ENCODE peak calls at places on chromosome X, in seven cellular contexts. B is H9, O is PC-3, U is GM23248, Q is fibroblast of lung, A is neural progenitor cell, F is mammary epithelial cell. P is an unnamed sample.

GRCh38 chrX:9538544-9539045 is 73.7 kb downstream of the TBL1X start:
- DNase-seq in B (no peak), O (no peak), U (no peak), Q (no peak), A (no peak), F (no peak), P (no peak)

GRCh38 chrX:39689374-39690104 is 408.2 kb downstream of the BCOR start:
- DNase-seq in B (peak; percentile 58), O (no peak), U (peak; percentile 25), Q (no peak), A (peak; percentile 70), F (no peak), P (no peak)

GRCh38 chrX:1453390-1453783 is 678 bp upstream of the ASMTL start:
- DNase-seq in B (no peak), O (no peak), U (no peak), Q (no peak), A (no peak), F (no peak), P (no peak)

GRCh38 chrX:107107459-107107858 is 11.2 kb downstream of the RBM41 start:
- DNase-seq in B (no peak), O (no peak), U (no peak), Q (peak; percentile 35), A (no peak), F (peak; percentile 27), P (no peak)

GRCh38 chrX:38868941-38869378 is 67.7 kb downstream of the MID1IP1 start:
- DNase-seq in B (no peak), O (peak; percentile 70), U (peak; percentile 86), Q (peak; percentile 52), A (no peak), F (peak; percentile 37), P (no peak)

GRCh38 chrX:66915893-66916292 is 277.0 kb upstream of the EDA2R start:
- DNase-seq in B (peak; percentile 25), O (no peak), U (no peak), Q (no peak), A (peak; percentile 4), F (no peak), P (no peak)

GRCh38 chrX:39969099-39969825 is 128.5 kb downstream of the BCOR start:
- DNase-seq in B (peak; percentile 86), O (no peak), U (no peak), Q (no peak), A (peak; percentile 55), F (no peak), P (no peak)

GRCh38 chrX:80879916-80880315 is 70.2 kb upstream of the BRWD3 start:
- DNase-seq in B (no peak), O (peak; percentile 69), U (peak; percentile 48), Q (peak; percentile 6), A (no peak), F (peak; percentile 4), P (no peak)

GRCh38 chrX:69178592-69178991 is 13.3 kb upstream of the PJA1 start:
- DNase-seq in B (no peak), O (no peak), U (no peak), Q (no peak), A (no peak), F (no peak), P (no peak)

GRCh38 chrX:72100824-72101351 is 30.8 kb downstream of the RTL5 start:
- DNase-seq in B (no peak), O (no peak), U (peak; percentile 12), Q (no peak), A (no peak), F (no peak), P (no peak)

GRCh38 chrX:21993265-21993664 is 38.9 kb upstream of the PHEX start:
- DNase-seq in B (no peak), O (no peak), U (no peak), Q (no peak), A (no peak), F (no peak), P (no peak)

GRCh38 chrX:27968891-27969290 is 12.4 kb downstream of the DCAF8L1 start:
- DNase-seq in B (no peak), O (no peak), U (no peak), Q (no peak), A (no peak), F (no peak), P (no peak)

GRCh38 chrX:27966492-27966891 is 14.8 kb downstream of the DCAF8L1 start:
- DNase-seq in B (no peak), O (peak; percentile 62), U (no peak), Q (no peak), A (no peak), F (peak; percentile 29), P (no peak)

GRCh38 chrX:27966955-27967354 is 14.3 kb downstream of the DCAF8L1 start:
- DNase-seq in B (no peak), O (peak; percentile 55), U (no peak), Q (peak; percentile 29), A (no peak), F (peak; percentile 34), P (no peak)

GRCh38 chrX:27964432-27964831 is 16.8 kb downstream of the DCAF8L1 start:
- DNase-seq in B (no peak), O (peak; percentile 36), U (no peak), Q (no peak), A (no peak), F (peak; percentile 16), P (no peak)
- H2AFZ ChIP-seq in B (no peak overlapping the region), O (no peak overlapping the region), U (no peak overlapping the region), Q (no peak overlapping the region), A (no peak overlapping the region), F (no peak overlapping the region), P (no peak overlapping the region)

GRCh38 chrX:115232933-115233496 is 881 bp downstream of the LRCH2 start:
- DNase-seq in B (no peak), O (no peak), U (peak; percentile 24), Q (no peak), A (no peak), F (no peak), P (no peak)
- H3K9ac ChIP-seq in B (no peak overlapping the region), O (no peak overlapping the region), U (peak overlapping the region; percentile 51), Q (peak overlapping the region; percentile 46), A (peak overlapping the region; percentile 15), F (no peak overlapping the region), P (peak overlapping the region; percentile 88)

DNA sequence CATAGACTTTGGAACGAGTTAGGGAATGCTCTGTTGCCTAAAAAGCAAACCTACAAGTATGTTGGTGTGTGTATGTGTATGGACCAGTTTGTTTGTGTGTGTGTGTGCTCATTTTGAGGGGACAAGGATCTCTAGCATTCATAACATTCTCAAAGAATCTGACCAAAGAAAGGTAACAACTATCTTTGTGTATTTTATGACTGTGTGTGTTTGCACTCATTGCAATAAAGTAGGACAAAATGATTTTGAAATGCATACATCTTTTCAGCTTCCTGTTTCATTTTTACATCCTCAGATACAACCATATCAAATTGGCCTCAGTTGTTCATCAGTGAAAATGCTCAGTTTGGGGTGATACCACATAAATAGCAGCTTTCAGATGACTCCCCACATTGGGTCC is 8.3 kb upstream of the XK start:
- DNase-seq in B (no peak), O (peak; percentile 38), U (no peak), Q (no peak), A (no peak), F (no peak), P (no peak)
- H2AFZ ChIP-seq in B (no peak overlapping the region), O (no peak overlapping the region), U (no peak overlapping the region), Q (no peak overlapping the region), A (no peak overlapping the region), F (no peak overlapping the region), P (no peak overlapping the region)

GRCh38 chrX:19629541-19629940 is 114.2 kb upstream of the MAP3K15 start:
- DNase-seq in B (no peak), O (no peak), U (no peak), Q (no peak), A (no peak), F (no peak), P (no peak)
- H3K9ac ChIP-seq in B (no peak overlapping the region), O (no peak overlapping the region), U (no peak overlapping the region), Q (no peak overlapping the region), A (no peak overlapping the region), F (no peak overlapping the region), P (no peak overlapping the region)

GRCh38 chrX:79570524-79571240 is 203.5 kb upstream of the ITM2A start:
- DNase-seq in B (no peak), O (no peak), U (no peak), Q (no peak), A (no peak), F (no peak), P (no peak)
- H2AFZ ChIP-seq in B (no peak overlapping the region), O (no peak overlapping the region), U (no peak overlapping the region), Q (no peak overlapping the region), A (no peak overlapping the region), F (no peak overlapping the region), P (peak overlapping the region; percentile 1)

DNA sequence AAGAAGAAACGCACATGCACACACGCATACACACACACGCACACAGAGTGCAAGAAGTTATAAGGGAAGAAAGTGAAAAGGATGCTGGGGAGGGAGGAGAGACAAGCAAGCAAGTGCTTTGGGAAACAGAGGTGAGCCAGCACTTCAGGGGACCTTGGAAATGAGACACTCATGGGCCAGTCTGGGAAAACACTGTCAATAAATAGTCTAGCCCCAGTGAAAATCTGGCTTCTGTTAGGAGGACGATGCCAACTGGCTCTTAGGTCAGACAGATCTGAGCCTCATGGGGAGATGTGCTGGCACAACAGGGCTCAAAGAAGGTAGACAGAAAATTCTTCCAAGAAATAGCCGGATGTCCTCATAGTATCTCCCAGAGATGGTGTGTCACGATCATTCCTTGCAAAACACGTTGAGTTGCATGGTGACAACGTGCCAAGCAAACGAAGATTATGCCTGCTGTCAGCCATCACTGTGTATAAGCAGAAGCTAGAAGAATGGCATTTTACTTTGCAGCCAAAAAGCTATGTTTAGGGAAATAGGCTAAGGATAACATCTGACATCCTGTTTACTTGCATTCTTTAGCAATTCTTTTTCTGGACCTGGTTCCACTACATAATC is 557 bp upstream of the ARHGEF6 start:
- DNase-seq in B (no peak), O (peak; percentile 79), U (peak; percentile 74), Q (no peak), A (no peak), F (no peak), P (no peak)
- H3K9ac ChIP-seq in B (no peak overlapping the region), O (no peak overlapping the region), U (peak overlapping the region; percentile 74), Q (no peak overlapping the region), A (no peak overlapping the region), F (no peak overlapping the region), P (no peak overlapping the region)

DNA sequence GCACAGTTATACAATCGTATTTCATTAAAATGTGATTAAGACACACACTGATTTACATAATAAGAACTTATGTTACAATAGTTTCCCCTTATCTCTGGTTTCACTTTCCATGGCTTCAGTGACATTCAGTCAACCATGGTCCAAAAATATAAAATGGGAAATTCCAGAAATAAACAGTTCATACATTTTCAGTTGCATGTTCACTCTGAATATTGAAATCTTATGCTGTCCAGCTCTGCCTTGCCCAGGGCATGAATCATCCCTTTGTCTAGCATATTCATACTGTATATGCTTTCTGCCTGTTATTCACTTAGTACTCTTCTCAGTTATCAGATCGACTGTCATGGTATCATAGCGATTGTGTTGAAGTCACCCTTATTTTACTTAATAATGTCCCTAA is 173.8 kb upstream of the DCAF12L2 start:
- DNase-seq in B (no peak), O (peak; percentile 1), U (no peak), Q (no peak), A (no peak), F (no peak), P (no peak)
- H2AFZ ChIP-seq in B (no peak overlapping the region), O (no peak overlapping the region), U (no peak overlapping the region), Q (no peak overlapping the region), A (no peak overlapping the region), F (no peak overlapping the region), P (no peak overlapping the region)